ENCODE peak calls at places on chromosomes 13 and 19, in eight cellular contexts. K, R, I, Q, X, H, J and L are unnamed samples.

GRCh38 chr19:5036733-5037681 is 68.1 kb downstream of the KDM4B start:
- DNase-seq in K (peak), R (no peak), I (no peak), Q (no peak), X (no peak), H (no peak), J (no peak), L (peak)

GRCh38 chr13:73258396-73258795 is 199.6 kb downstream of the KLF5 start:
- DNase-seq in K (no peak), R (no peak), I (no peak), Q (no peak), X (no peak), H (no peak), J (no peak), L (no peak)

GRCh38 chr19:35644987-35645679 is 3.0 kb upstream of the COX6B1 start:
- DNase-seq in K (peak), R (peak), I (peak), Q (peak), X (peak), H (peak), J (peak), L (peak)

GRCh38 chr13:31334547-31334946 is 134.8 kb downstream of the B3GLCT start:
- DNase-seq in K (no peak), R (no peak), I (no peak), Q (no peak), X (no peak), H (no peak), J (no peak), L (no peak)

GRCh38 chr19:35351441-35352176 is 3.9 kb downstream of the FFAR1 start:
- DNase-seq in K (peak), R (no peak), I (no peak), Q (no peak), X (no peak), H (no peak), J (no peak), L (no peak)

GRCh38 chr13:109715902-109716301 is 70.5 kb downstream of the IRS2 start:
- DNase-seq in K (no peak), R (no peak), I (no peak), Q (peak), X (no peak), H (no peak), J (no peak), L (no peak)

GRCh38 chr13:40259899-40260298 is 406.5 kb downstream of the FOXO1 start:
- DNase-seq in K (no peak), R (no peak), I (no peak), Q (no peak), X (no peak), H (no peak), J (no peak), L (no peak)

GRCh38 chr13:60392136-60392535 is 4.9 kb upstream of the TDRD3 start:
- DNase-seq in K (no peak), R (no peak), I (no peak), Q (no peak), X (no peak), H (no peak), J (no peak), L (no peak)

GRCh38 chr19:18502236-18502632 is 19.6 kb downstream of the ELL start:
- DNase-seq in K (no peak), R (no peak), I (no peak), Q (no peak), X (no peak), H (no peak), J (no peak), L (no peak)

GRCh38 chr19:49558591-49558990 is 21.8 kb downstream of the NOSIP start:
- DNase-seq in K (no peak), R (no peak), I (no peak), Q (no peak), X (no peak), H (no peak), J (no peak), L (no peak)

GRCh38 chr13:101382086-101382485 is 34.2 kb downstream of the NALCN start:
- DNase-seq in K (no peak), R (no peak), I (no peak), Q (no peak), X (no peak), H (peak), J (no peak), L (no peak)

GRCh38 chr19:18772620-18773587 is 18.2 kb downstream of the COMP start:
- DNase-seq in K (no peak), R (no peak), I (no peak), Q (no peak), X (no peak), H (peak), J (no peak), L (no peak)

GRCh38 chr19:17686592-17687042 is 1.5 kb downstream of the UNC13A start:
- DNase-seq in K (no peak), R (no peak), I (no peak), Q (no peak), X (no peak), H (peak), J (no peak), L (no peak)

GRCh38 chr19:12867120-12868099 is 13.8 kb downstream of the DNASE2 start:
- DNase-seq in K (no peak), R (peak), I (peak), Q (no peak), X (peak), H (peak), J (no peak), L (no peak)

DNA sequence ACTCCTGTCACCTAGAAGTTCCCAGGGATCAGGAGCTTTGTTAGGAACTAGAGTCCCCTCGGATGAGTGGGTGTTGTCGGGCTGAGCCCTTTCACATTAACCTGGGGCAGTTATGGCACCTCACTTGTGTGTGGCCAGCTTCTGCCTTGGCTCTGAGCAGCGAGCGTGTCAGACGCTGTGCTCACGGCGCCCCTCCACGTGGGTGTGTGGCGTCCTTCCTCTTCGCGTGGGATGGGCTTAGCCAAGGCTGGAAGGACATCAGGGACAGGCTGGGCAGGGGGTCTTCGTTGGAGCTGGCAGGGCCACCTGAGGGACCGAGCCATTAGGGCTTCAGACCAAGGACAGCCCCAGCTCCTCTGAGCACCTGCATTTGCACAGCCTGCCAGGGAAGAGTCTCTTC is 23.4 kb downstream of the DOT1L start:
- DNase-seq in K (no peak), R (no peak), I (no peak), Q (no peak), X (no peak), H (no peak), J (no peak), L (no peak)
- H3K27ac ChIP-seq in K (peak), R (peak), I (peak), Q (peak), X (no peak), H (no peak), J (no peak), L (no peak)

GRCh38 chr19:46995492-46995891 is 24.1 kb upstream of the NPAS1 start:
- DNase-seq in K (no peak), R (no peak), I (no peak), Q (no peak), X (no peak), H (no peak), J (no peak), L (no peak)
- TF ChIP-seq POLR2AphosphoS5 in K (no peak), R (no peak), I (no peak), Q (no peak), X (no peak), H (no peak), J (no peak), L (no peak)

DNA sequence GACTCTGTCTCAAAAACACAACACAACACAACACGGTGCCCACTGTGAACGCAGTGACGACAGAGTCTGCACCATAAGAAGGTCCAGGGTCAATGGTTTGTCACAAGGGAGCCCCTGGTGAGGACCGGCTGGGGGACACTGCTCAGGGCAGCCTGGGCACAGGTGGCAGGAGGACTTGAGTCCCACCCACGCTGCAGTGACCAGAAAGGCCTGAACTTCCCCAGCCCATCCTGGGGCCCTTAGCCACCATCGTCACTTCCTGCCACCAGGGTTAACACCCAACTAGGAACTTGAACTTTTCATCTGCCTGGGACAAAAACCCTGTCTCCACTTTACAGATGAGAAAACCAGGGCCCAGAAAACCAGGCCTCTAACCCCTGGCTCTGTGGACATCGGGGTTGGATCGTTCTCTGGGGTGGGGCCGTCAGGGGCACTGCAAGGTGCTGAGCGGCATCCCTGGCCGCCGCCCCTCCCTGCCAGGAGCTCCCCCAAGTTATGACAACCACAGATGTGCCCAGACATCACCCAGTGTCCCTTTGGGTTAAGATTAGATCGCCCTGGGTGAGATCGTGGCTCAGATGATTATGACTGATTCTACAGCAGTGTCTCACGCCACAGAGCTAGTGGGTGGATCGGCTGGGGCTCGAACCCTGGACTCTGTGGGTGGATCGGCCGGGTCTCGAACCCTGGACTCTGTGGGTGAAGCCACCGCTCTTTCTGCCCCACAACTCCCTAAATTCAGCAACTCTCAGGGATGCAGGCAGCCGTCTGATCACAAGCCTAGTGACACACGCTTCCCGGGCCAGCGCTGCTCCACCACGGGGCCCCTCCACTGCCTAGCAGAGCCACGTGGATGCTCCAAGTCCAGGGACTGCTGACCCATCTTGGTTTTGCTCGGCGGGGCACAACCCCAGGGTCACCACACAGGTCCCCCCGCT is 14.0 kb downstream of the MOB3A start:
- DNase-seq in K (no peak), R (peak), I (peak), Q (peak), X (no peak), H (no peak), J (no peak), L (no peak)
- H3K27ac ChIP-seq in K (peak), R (peak), I (peak), Q (peak), X (no peak), H (no peak), J (no peak), L (no peak)

GRCh38 chr19:3979674-3980352 is 5.5 kb downstream of the EEF2 start:
- DNase-seq in K (peak), R (no peak), I (no peak), Q (peak), X (no peak), H (no peak), J (no peak), L (no peak)
- TF ChIP-seq POLR2AphosphoS5 in K (no peak), R (no peak), I (no peak), Q (peak), X (peak), H (peak), J (no peak), L (no peak)

DNA sequence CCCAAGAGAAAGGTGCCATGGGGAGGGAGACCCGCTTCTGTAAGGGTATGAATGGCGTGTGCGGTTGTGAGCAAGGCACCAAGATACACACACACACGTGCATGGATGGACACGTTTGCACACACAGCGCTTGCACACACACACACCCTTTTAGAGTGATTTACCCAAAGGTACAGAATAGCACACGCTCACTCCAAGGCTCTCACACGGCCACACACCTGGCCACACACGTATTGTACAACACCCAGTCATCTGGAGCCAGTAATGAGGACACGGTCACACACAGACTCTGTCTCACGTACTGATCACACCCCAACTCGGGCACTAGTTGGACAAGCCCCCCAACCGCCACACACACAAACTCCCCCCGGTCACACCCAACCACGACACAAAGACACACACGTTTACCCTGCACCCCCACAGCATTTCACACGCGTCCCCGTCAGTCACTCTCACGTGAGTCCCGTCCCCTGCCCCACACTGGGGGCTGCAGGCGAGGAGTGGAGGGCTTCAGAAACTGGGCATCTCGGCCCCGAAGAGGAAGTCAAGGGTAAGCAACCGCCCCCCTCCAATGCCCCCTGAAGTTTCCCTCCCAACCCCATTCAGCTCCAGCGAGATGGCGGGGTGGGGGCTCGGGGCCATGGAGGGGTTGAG is 779 bp downstream of the OLFM2 start:
- DNase-seq in K (no peak), R (no peak), I (no peak), Q (no peak), X (no peak), H (peak), J (no peak), L (no peak)
- H3K27ac ChIP-seq in K (no peak), R (no peak), I (peak), Q (no peak), X (no peak), H (peak), J (no peak), L (peak)

DNA sequence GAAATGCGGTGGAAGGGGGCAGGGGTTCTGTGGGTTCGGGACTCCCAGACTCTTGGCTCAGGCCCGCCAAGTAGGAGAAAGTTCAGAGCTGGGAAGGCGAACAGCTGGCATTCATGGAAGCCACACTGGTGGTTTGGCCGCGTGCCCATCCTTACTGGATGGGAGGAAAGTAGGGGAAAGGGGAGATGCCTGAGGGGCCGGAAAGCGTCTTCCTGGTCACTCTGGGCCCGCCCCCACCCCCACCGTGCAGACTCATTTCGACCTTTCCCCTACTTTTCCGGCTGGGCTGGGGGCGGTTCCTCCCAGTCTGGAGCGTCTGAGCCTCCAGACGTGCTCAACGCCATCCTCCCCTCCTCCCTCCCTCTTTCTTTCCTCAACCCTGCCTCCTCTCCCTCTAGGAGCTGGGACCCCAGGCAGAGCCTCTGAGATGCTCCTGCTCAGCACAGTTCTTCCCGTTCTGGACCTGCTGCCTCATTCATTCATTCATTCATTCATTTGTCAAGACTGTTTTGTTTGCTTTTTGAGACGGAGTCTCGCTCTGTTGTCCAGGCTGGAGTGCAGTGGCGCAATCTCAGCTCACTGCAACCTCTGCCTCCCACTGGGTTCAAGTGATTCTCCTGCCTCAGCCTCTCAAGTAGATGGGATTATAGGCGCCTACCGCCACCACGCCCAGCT is 3.5 kb downstream of the ANGPTL4 start:
- DNase-seq in K (peak), R (peak), I (peak), Q (no peak), X (peak), H (peak), J (no peak), L (no peak)
- TF ChIP-seq POLR2AphosphoS5 in K (peak), R (peak), I (peak), Q (no peak), X (no peak), H (no peak), J (peak), L (peak)

GRCh38 chr19:53519431-53519830 is 18.5 kb upstream of the ZNF331 start:
- DNase-seq in K (peak), R (no peak), I (no peak), Q (no peak), X (no peak), H (no peak), J (no peak), L (no peak)

GRCh38 chr19:53518061-53518460 is 19.9 kb upstream of the ZNF331 start:
- DNase-seq in K (no peak), R (no peak), I (no peak), Q (no peak), X (no peak), H (no peak), J (no peak), L (no peak)

GRCh38 chr19:53520163-53520546 is 17.8 kb upstream of the ZNF331 start:
- DNase-seq in K (no peak), R (no peak), I (no peak), Q (no peak), X (no peak), H (no peak), J (no peak), L (no peak)

GRCh38 chr19:53518716-53519115 is 19.2 kb upstream of the ZNF331 start:
- DNase-seq in K (no peak), R (no peak), I (no peak), Q (no peak), X (no peak), H (no peak), J (no peak), L (no peak)

DNA sequence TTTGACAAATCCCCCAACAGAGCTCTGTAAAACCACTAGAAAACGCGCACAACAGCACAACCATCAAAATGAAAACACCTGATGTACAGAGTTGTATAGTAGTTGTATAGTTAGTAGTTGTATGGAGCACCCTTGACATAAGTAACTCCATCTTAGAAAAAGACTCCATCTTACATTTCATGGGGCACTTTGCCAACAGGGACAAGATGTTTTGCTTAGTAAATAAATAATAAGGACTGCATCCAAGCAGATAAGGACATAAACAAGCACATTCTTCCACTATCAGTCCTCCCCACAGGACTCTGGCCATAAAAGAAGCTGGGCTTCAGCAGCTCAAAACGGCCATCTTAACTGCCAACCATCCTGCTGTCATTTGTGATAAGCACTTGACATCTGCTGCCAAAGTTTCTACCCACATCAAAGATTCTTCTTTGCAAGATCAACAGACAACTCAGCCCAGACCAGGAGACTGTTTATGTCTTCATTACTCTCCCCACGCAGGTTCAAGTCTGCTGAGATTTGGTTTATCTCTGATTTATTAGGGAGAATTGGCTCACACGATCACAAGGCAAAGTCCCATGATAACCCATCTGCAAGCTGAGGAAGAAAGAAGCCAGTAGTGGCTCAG is 20.7 kb upstream of the ZNF331 start:
- DNase-seq in K (no peak), R (no peak), I (no peak), Q (no peak), X (no peak), H (no peak), J (no peak), L (no peak)
- H3K27ac ChIP-seq in K (no peak), R (no peak), I (no peak), Q (no peak), X (no peak), H (no peak), J (no peak), L (no peak)

DNA sequence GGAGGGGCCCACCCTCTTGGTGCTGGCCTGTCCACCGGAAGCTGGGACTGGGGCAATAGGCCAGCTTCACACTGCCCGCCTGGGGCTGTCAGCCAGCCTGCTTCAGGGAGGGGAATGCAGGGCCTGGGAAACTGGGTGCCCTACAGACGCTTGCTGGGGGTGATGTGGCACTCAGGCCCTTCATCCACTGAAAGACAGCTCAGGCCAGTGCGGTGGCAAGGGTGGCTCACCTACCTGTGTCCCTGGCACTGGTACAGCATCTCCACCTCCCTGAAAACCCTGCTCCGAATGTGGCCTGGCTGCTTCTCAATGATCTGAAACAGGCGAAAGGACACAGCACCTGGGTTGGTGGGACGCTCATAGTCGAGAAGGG is 7.8 kb downstream of the MKNK2 start:
- DNase-seq in K (peak), R (no peak), I (no peak), Q (peak), X (no peak), H (no peak), J (no peak), L (no peak)
- TF ChIP-seq POLR2AphosphoS5 in K (no peak), R (no peak), I (no peak), Q (no peak), X (no peak), H (no peak), J (no peak), L (no peak)

GRCh38 chr13:112873851-112874750 is 94.9 kb upstream of the MCF2L start:
- DNase-seq in K (peak), R (peak), I (peak), Q (no peak), X (peak), H (peak), J (peak), L (no peak)
- H3K27ac ChIP-seq in K (peak), R (peak), I (peak), Q (no peak), X (peak), H (peak), J (no peak), L (no peak)